ENCODE peak calls at places on chromosomes 11 and 22, in nine cellular contexts. One of them, this sample, is unnamed.

GRCh38 chr11:108733479-108734116 is 68.7 kb downstream of the DDX10 start:
- DNase-seq in thyroid gland: no peak
- DNase-seq in transverse colon: no peak
- DNase-seq in vagina: no peak
- DNase-seq in ovary: no peak
- DNase-seq in uterus: no peak
- DNase-seq in prostate gland: no peak
- DNase-seq in IMR-90: peak
- DNase-seq in lower leg skin: no peak
- DNase-seq in this sample: no peak

GRCh38 chr22:38832005-38832978 is 11.5 kb downstream of the NPTXR start:
- DNase-seq in thyroid gland: no peak
- DNase-seq in transverse colon: no peak
- DNase-seq in vagina: no peak
- DNase-seq in ovary: no peak
- DNase-seq in uterus: no peak
- DNase-seq in prostate gland: no peak
- DNase-seq in IMR-90: no peak
- DNase-seq in lower leg skin: no peak
- DNase-seq in this sample: no peak

GRCh38 chr11:106384429-106384828 is 307.0 kb downstream of the AASDHPPT start:
- DNase-seq in thyroid gland: no peak
- DNase-seq in transverse colon: no peak
- DNase-seq in vagina: no peak
- DNase-seq in ovary: no peak
- DNase-seq in uterus: no peak
- DNase-seq in prostate gland: no peak
- DNase-seq in IMR-90: no peak
- DNase-seq in lower leg skin: no peak
- DNase-seq in this sample: no peak

GRCh38 chr11:37504066-37504611 is 906.1 kb upstream of the RAG2 start:
- DNase-seq in thyroid gland: no peak
- DNase-seq in transverse colon: no peak
- DNase-seq in vagina: no peak
- DNase-seq in ovary: no peak
- DNase-seq in uterus: no peak
- DNase-seq in prostate gland: no peak
- DNase-seq in IMR-90: peak
- DNase-seq in lower leg skin: no peak
- DNase-seq in this sample: peak

GRCh38 chr11:35050596-35050995 is 88.4 kb upstream of the CD44 start:
- DNase-seq in thyroid gland: no peak
- DNase-seq in transverse colon: no peak
- DNase-seq in vagina: no peak
- DNase-seq in ovary: no peak
- DNase-seq in uterus: no peak
- DNase-seq in prostate gland: no peak
- DNase-seq in IMR-90: no peak
- DNase-seq in lower leg skin: no peak
- DNase-seq in this sample: no peak

GRCh38 chr22:47207846-47208554 is 445.6 kb downstream of the TBC1D22A start:
- DNase-seq in thyroid gland: no peak
- DNase-seq in transverse colon: no peak
- DNase-seq in vagina: peak
- DNase-seq in ovary: peak
- DNase-seq in uterus: no peak
- DNase-seq in prostate gland: no peak
- DNase-seq in IMR-90: no peak
- DNase-seq in lower leg skin: peak
- DNase-seq in this sample: no peak

GRCh38 chr22:25110846-25111578 is 88.6 kb upstream of the CRYBB3 start:
- DNase-seq in thyroid gland: peak
- DNase-seq in transverse colon: peak
- DNase-seq in vagina: no peak
- DNase-seq in ovary: peak
- DNase-seq in uterus: peak
- DNase-seq in prostate gland: peak
- DNase-seq in IMR-90: peak
- DNase-seq in lower leg skin: peak
- DNase-seq in this sample: peak

GRCh38 chr11:88651556-88651955 is 314.0 kb upstream of the CTSC start:
- DNase-seq in thyroid gland: no peak
- DNase-seq in transverse colon: no peak
- DNase-seq in vagina: no peak
- DNase-seq in ovary: no peak
- DNase-seq in uterus: no peak
- DNase-seq in prostate gland: no peak
- DNase-seq in IMR-90: no peak
- DNase-seq in lower leg skin: no peak
- DNase-seq in this sample: no peak

DNA sequence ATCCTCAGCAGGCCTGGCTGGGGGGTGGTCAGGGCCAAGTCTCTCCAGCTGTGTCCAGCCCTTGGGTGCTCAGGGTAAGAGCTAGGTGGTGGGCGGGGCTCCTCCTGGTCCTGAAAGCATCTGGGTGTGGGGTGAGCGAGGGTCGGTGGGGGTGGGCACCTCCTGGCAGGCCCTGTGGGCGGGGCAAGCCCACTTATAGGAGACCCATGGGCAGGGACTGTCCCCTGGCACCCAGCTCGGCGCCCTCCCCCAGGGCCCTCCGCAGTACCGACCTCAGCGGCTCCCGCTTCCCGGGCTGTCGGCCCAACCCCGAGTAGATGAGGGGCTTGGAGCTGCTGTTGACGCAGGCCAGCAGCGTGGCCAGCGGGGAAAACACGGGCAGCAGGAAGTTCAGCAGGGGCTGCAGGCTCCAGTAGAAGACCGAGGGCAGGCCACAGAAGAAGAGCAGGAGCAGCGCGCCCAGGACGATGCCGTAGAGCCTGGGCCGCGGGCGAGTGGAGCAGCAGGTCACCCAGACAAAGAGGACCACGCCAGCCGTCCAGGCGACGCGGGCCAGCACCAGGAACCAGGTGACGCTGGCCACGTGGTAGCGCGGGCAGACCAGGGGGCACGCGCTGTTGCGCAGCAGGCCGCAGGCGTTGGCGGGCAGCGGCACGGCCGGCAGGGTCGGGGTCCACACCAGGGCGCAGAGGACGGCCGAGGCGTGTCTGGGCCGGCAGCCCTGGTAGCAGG is 696 bp downstream of the MRGPRG start:
- DNase-seq in thyroid gland: no peak
- DNase-seq in transverse colon: peak
- DNase-seq in vagina: no peak
- DNase-seq in ovary: no peak
- DNase-seq in uterus: peak
- DNase-seq in prostate gland: no peak
- DNase-seq in IMR-90: no peak
- DNase-seq in lower leg skin: peak
- DNase-seq in this sample: no peak
- TF ChIP-seq POLR2A in thyroid gland: no peak
- TF ChIP-seq POLR2A in transverse colon: no peak
- TF ChIP-seq POLR2A in vagina: no peak
- TF ChIP-seq POLR2A in ovary: no peak
- TF ChIP-seq POLR2A in uterus: no peak
- TF ChIP-seq POLR2A in prostate gland: no peak
- TF ChIP-seq POLR2A in IMR-90: no peak
- TF ChIP-seq POLR2A in lower leg skin: no peak
- TF ChIP-seq POLR2A in this sample: no peak

GRCh38 chr22:40176921-40177737 is 596 bp upstream of the TNRC6B start:
- DNase-seq in thyroid gland: peak
- DNase-seq in transverse colon: peak
- DNase-seq in vagina: no peak
- DNase-seq in ovary: peak
- DNase-seq in uterus: peak
- DNase-seq in prostate gland: peak
- DNase-seq in IMR-90: peak
- DNase-seq in lower leg skin: no peak
- DNase-seq in this sample: peak

GRCh38 chr22:40179535-40179934 is 1.8 kb downstream of the TNRC6B start:
- DNase-seq in thyroid gland: no peak
- DNase-seq in transverse colon: no peak
- DNase-seq in vagina: no peak
- DNase-seq in ovary: no peak
- DNase-seq in uterus: no peak
- DNase-seq in prostate gland: no peak
- DNase-seq in IMR-90: no peak
- DNase-seq in lower leg skin: no peak
- DNase-seq in this sample: no peak

GRCh38 chr22:40180403-40180802 is 2.7 kb downstream of the TNRC6B start:
- DNase-seq in thyroid gland: no peak
- DNase-seq in transverse colon: no peak
- DNase-seq in vagina: no peak
- DNase-seq in ovary: no peak
- DNase-seq in uterus: no peak
- DNase-seq in prostate gland: no peak
- DNase-seq in IMR-90: no peak
- DNase-seq in lower leg skin: no peak
- DNase-seq in this sample: no peak

GRCh38 chr22:40177738-40178416 is at the start of gene TNRC6B:
- DNase-seq in thyroid gland: peak
- DNase-seq in transverse colon: peak
- DNase-seq in vagina: no peak
- DNase-seq in ovary: peak
- DNase-seq in uterus: peak
- DNase-seq in prostate gland: peak
- DNase-seq in IMR-90: peak
- DNase-seq in lower leg skin: peak
- DNase-seq in this sample: peak

DNA sequence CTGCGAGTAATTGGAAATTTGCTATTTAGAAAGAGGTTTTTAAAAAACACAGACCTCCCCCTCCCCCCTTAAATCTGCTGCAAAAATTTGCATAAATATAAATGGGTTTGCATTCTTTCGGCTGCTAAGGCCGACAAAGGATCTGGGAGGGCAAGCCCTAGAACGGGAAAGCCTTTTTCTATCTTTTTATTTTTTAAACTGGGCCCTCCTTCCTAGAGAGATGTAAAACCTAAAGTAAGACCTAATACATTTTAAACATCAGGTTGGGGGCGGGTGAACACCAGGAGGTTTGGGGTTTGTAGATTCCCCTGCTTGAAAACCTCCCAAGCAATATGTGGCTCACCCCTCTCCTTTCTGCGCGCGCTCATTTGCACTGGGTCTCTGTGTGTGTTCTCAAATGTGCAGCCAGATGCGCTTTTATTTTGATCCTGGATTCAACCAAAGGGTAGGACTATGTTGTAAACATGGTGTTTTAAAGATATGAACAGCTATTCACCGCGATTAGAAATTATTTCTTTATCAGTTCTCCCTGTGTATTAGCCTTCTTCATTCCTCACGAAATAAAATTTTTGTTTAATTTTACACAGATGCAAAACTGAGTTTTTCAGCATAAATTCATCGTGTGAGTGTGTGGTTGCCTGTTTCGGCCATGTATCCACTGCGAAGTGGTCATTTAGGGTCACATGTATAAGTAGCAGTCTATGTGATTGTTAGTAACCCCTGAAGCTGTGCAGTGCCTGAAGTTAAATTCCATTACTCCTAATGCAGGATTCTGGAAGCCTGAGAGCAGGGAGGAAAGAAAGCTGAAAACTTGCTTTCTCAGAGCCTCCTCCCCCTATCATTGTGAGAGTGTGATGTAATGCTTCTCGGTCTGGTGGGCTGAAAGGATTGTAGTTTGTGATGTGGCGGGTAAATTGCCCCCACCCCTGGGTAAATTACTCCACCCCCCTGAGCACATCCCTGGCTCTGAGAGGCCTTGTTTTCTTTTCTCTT is 988 bp downstream of the TNRC6B start:
- DNase-seq in thyroid gland: peak
- DNase-seq in transverse colon: peak
- DNase-seq in vagina: no peak
- DNase-seq in ovary: no peak
- DNase-seq in uterus: no peak
- DNase-seq in prostate gland: peak
- DNase-seq in IMR-90: peak
- DNase-seq in lower leg skin: no peak
- DNase-seq in this sample: no peak
- TF ChIP-seq POLR2A in thyroid gland: no peak
- TF ChIP-seq POLR2A in transverse colon: no peak
- TF ChIP-seq POLR2A in vagina: no peak
- TF ChIP-seq POLR2A in ovary: no peak
- TF ChIP-seq POLR2A in uterus: peak
- TF ChIP-seq POLR2A in prostate gland: no peak
- TF ChIP-seq POLR2A in IMR-90: no peak
- TF ChIP-seq POLR2A in lower leg skin: no peak
- TF ChIP-seq POLR2A in this sample: no peak

GRCh38 chr11:14644396-14645246 is 1.0 kb downstream of the PDE3B start:
- DNase-seq in thyroid gland: peak
- DNase-seq in transverse colon: peak
- DNase-seq in vagina: no peak
- DNase-seq in ovary: peak
- DNase-seq in uterus: no peak
- DNase-seq in prostate gland: peak
- DNase-seq in IMR-90: no peak
- DNase-seq in lower leg skin: peak
- DNase-seq in this sample: no peak
- TF ChIP-seq POLR2A in thyroid gland: no peak
- TF ChIP-seq POLR2A in transverse colon: no peak
- TF ChIP-seq POLR2A in vagina: no peak
- TF ChIP-seq POLR2A in ovary: no peak
- TF ChIP-seq POLR2A in uterus: no peak
- TF ChIP-seq POLR2A in prostate gland: no peak
- TF ChIP-seq POLR2A in IMR-90: no peak
- TF ChIP-seq POLR2A in lower leg skin: no peak
- TF ChIP-seq POLR2A in this sample: no peak

GRCh38 chr11:72124046-72124445 is 11.5 kb upstream of the FOLR3 start:
- DNase-seq in thyroid gland: peak
- DNase-seq in transverse colon: no peak
- DNase-seq in vagina: no peak
- DNase-seq in ovary: no peak
- DNase-seq in uterus: no peak
- DNase-seq in prostate gland: no peak
- DNase-seq in IMR-90: no peak
- DNase-seq in lower leg skin: no peak
- DNase-seq in this sample: no peak

GRCh38 chr11:72122607-72123006 is 10.1 kb upstream of the ANAPC15 start:
- DNase-seq in thyroid gland: no peak
- DNase-seq in transverse colon: no peak
- DNase-seq in vagina: no peak
- DNase-seq in ovary: no peak
- DNase-seq in uterus: no peak
- DNase-seq in prostate gland: no peak
- DNase-seq in IMR-90: no peak
- DNase-seq in lower leg skin: no peak
- DNase-seq in this sample: no peak

GRCh38 chr11:72120930-72121329 is 8.4 kb upstream of the ANAPC15 start:
- DNase-seq in thyroid gland: no peak
- DNase-seq in transverse colon: no peak
- DNase-seq in vagina: no peak
- DNase-seq in ovary: no peak
- DNase-seq in uterus: no peak
- DNase-seq in prostate gland: no peak
- DNase-seq in IMR-90: no peak
- DNase-seq in lower leg skin: no peak
- DNase-seq in this sample: no peak

GRCh38 chr11:72125956-72126355 is 9.6 kb upstream of the FOLR3 start:
- DNase-seq in thyroid gland: no peak
- DNase-seq in transverse colon: no peak
- DNase-seq in vagina: no peak
- DNase-seq in ovary: no peak
- DNase-seq in uterus: no peak
- DNase-seq in prostate gland: no peak
- DNase-seq in IMR-90: no peak
- DNase-seq in lower leg skin: no peak
- DNase-seq in this sample: no peak

DNA sequence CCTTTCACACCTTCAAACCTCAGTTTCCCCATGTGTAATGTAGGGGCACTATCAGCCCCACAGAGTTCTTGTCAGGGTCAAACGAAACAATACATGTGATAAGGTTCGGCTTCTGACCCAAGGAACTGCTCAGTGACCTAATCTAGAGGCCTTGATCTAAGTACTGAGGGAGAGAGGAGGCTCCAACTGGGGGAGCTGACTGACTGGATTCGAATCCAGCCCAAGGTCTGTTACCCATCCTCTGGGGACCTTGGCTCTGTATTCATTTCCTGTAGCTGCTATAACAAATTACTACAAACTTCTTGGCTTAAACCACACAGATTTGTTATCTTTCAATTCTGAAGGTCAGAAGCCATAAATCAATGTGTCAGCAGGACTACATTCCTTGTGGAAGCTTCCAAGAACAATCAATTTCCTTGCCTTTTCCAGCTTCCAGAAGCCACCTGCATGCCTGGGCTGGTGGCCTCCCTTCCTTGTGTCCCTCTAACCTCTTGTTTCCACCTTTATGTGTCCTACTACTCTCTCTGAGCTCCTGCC is 10.7 kb upstream of the ANAPC15 start:
- DNase-seq in thyroid gland: no peak
- DNase-seq in transverse colon: no peak
- DNase-seq in vagina: no peak
- DNase-seq in ovary: no peak
- DNase-seq in uterus: no peak
- DNase-seq in prostate gland: no peak
- DNase-seq in IMR-90: no peak
- DNase-seq in lower leg skin: no peak
- DNase-seq in this sample: no peak
- TF ChIP-seq POLR2A in thyroid gland: no peak
- TF ChIP-seq POLR2A in transverse colon: no peak
- TF ChIP-seq POLR2A in vagina: no peak
- TF ChIP-seq POLR2A in ovary: no peak
- TF ChIP-seq POLR2A in uterus: no peak
- TF ChIP-seq POLR2A in prostate gland: no peak
- TF ChIP-seq POLR2A in IMR-90: no peak
- TF ChIP-seq POLR2A in lower leg skin: no peak
- TF ChIP-seq POLR2A in this sample: no peak

This sample was measured in H54.